ENCODE peak calls at places on chromosome 3, in ten cellular contexts. One of them, this sample, is unnamed.

GRCh38 chr3:184523825-184524615 is 37.6 kb upstream of the EPHB3 start:
- DNase-seq in glomerular endothelial cell: no peak
- DNase-seq in ELR: peak; percentile 74
- DNase-seq in fibroblast of pulmonary artery: peak; percentile 66
- DNase-seq in H4: peak; percentile 81
- DNase-seq in stimulated activated CD4-positive, alpha-beta T cell treated with anti-CD3 and anti-CD28 coated beads, Interleukin-12 subunit alpha, Interleukin-12 subunit beta, amount 100 ng/mL, for 4 hours: no peak
- DNase-seq in WTC11: no peak
- DNase-seq in lung microvascular endothelial cell: peak; percentile 82
- DNase-seq in MCF 10A: peak; percentile 69
- DNase-seq in T-helper 2 cell: no peak
- DNase-seq in this sample: peak; percentile 18

GRCh38 chr3:37145607-37146006 is 28.8 kb downstream of the LRRFIP2 start:
- DNase-seq in glomerular endothelial cell: no peak
- DNase-seq in ELR: no peak
- DNase-seq in fibroblast of pulmonary artery: peak; percentile 59
- DNase-seq in H4: no peak
- DNase-seq in stimulated activated CD4-positive, alpha-beta T cell treated with anti-CD3 and anti-CD28 coated beads, Interleukin-12 subunit alpha, Interleukin-12 subunit beta, amount 100 ng/mL, for 4 hours: no peak
- DNase-seq in WTC11: no peak
- DNase-seq in lung microvascular endothelial cell: peak; percentile 33
- DNase-seq in MCF 10A: no peak
- DNase-seq in T-helper 2 cell: no peak
- DNase-seq in this sample: no peak

GRCh38 chr3:117600666-117601065 is 891.1 kb downstream of the TUSC7 start:
- DNase-seq in glomerular endothelial cell: no peak
- DNase-seq in ELR: peak; percentile 25
- DNase-seq in fibroblast of pulmonary artery: no peak
- DNase-seq in H4: no peak
- DNase-seq in stimulated activated CD4-positive, alpha-beta T cell treated with anti-CD3 and anti-CD28 coated beads, Interleukin-12 subunit alpha, Interleukin-12 subunit beta, amount 100 ng/mL, for 4 hours: no peak
- DNase-seq in WTC11: no peak
- DNase-seq in lung microvascular endothelial cell: no peak
- DNase-seq in MCF 10A: no peak
- DNase-seq in T-helper 2 cell: no peak
- DNase-seq in this sample: no peak

GRCh38 chr3:41652506-41652905 is 309.4 kb downstream of the ULK4 start:
- DNase-seq in glomerular endothelial cell: no peak
- DNase-seq in ELR: no peak
- DNase-seq in fibroblast of pulmonary artery: no peak
- DNase-seq in H4: no peak
- DNase-seq in stimulated activated CD4-positive, alpha-beta T cell treated with anti-CD3 and anti-CD28 coated beads, Interleukin-12 subunit alpha, Interleukin-12 subunit beta, amount 100 ng/mL, for 4 hours: no peak
- DNase-seq in WTC11: no peak
- DNase-seq in lung microvascular endothelial cell: no peak
- DNase-seq in MCF 10A: no peak
- DNase-seq in T-helper 2 cell: no peak
- DNase-seq in this sample: no peak

GRCh38 chr3:100463002-100463401 is 29.4 kb upstream of the TMEM45A start:
- DNase-seq in glomerular endothelial cell: peak; percentile 20
- DNase-seq in ELR: peak; percentile 77
- DNase-seq in fibroblast of pulmonary artery: peak; percentile 82
- DNase-seq in H4: peak; percentile 65
- DNase-seq in stimulated activated CD4-positive, alpha-beta T cell treated with anti-CD3 and anti-CD28 coated beads, Interleukin-12 subunit alpha, Interleukin-12 subunit beta, amount 100 ng/mL, for 4 hours: no peak
- DNase-seq in WTC11: no peak
- DNase-seq in lung microvascular endothelial cell: peak; percentile 68
- DNase-seq in MCF 10A: peak; percentile 79
- DNase-seq in T-helper 2 cell: no peak
- DNase-seq in this sample: peak; percentile 51

GRCh38 chr3:172096881-172097420 is 57.6 kb downstream of the FNDC3B start:
- DNase-seq in glomerular endothelial cell: no peak
- DNase-seq in ELR: peak; percentile 82
- DNase-seq in fibroblast of pulmonary artery: peak; percentile 90
- DNase-seq in H4: peak; percentile 77
- DNase-seq in stimulated activated CD4-positive, alpha-beta T cell treated with anti-CD3 and anti-CD28 coated beads, Interleukin-12 subunit alpha, Interleukin-12 subunit beta, amount 100 ng/mL, for 4 hours: no peak
- DNase-seq in WTC11: no peak
- DNase-seq in lung microvascular endothelial cell: peak; percentile 53
- DNase-seq in MCF 10A: peak; percentile 90
- DNase-seq in T-helper 2 cell: no peak
- DNase-seq in this sample: no peak

GRCh38 chr3:126481808-126482502 is 6.3 kb upstream of the ZXDC start:
- DNase-seq in glomerular endothelial cell: no peak
- DNase-seq in ELR: peak; percentile 17
- DNase-seq in fibroblast of pulmonary artery: peak; percentile 19
- DNase-seq in H4: no peak
- DNase-seq in stimulated activated CD4-positive, alpha-beta T cell treated with anti-CD3 and anti-CD28 coated beads, Interleukin-12 subunit alpha, Interleukin-12 subunit beta, amount 100 ng/mL, for 4 hours: no peak
- DNase-seq in WTC11: no peak
- DNase-seq in lung microvascular endothelial cell: no peak
- DNase-seq in MCF 10A: peak; percentile 47
- DNase-seq in T-helper 2 cell: no peak
- DNase-seq in this sample: no peak

GRCh38 chr3:129121016-129121791 is 400 bp downstream of the RAB43 start:
- DNase-seq in glomerular endothelial cell: no peak
- DNase-seq in ELR: peak; percentile 57
- DNase-seq in fibroblast of pulmonary artery: peak; percentile 42
- DNase-seq in H4: no peak
- DNase-seq in stimulated activated CD4-positive, alpha-beta T cell treated with anti-CD3 and anti-CD28 coated beads, Interleukin-12 subunit alpha, Interleukin-12 subunit beta, amount 100 ng/mL, for 4 hours: no peak
- DNase-seq in WTC11: peak; percentile 25
- DNase-seq in lung microvascular endothelial cell: peak; percentile 47
- DNase-seq in MCF 10A: no peak
- DNase-seq in T-helper 2 cell: peak; percentile 13
- DNase-seq in this sample: no peak

GRCh38 chr3:155009217-155009616 is 70.9 kb upstream of the MME start:
- DNase-seq in glomerular endothelial cell: no peak
- DNase-seq in ELR: no peak
- DNase-seq in fibroblast of pulmonary artery: no peak
- DNase-seq in H4: no peak
- DNase-seq in stimulated activated CD4-positive, alpha-beta T cell treated with anti-CD3 and anti-CD28 coated beads, Interleukin-12 subunit alpha, Interleukin-12 subunit beta, amount 100 ng/mL, for 4 hours: no peak
- DNase-seq in WTC11: no peak
- DNase-seq in lung microvascular endothelial cell: no peak
- DNase-seq in MCF 10A: no peak
- DNase-seq in T-helper 2 cell: no peak
- DNase-seq in this sample: no peak

GRCh38 chr3:9800529-9800928 is 7.6 kb downstream of the ARPC4 start:
- DNase-seq in glomerular endothelial cell: no peak
- DNase-seq in ELR: no peak
- DNase-seq in fibroblast of pulmonary artery: no peak
- DNase-seq in H4: no peak
- DNase-seq in stimulated activated CD4-positive, alpha-beta T cell treated with anti-CD3 and anti-CD28 coated beads, Interleukin-12 subunit alpha, Interleukin-12 subunit beta, amount 100 ng/mL, for 4 hours: no peak
- DNase-seq in WTC11: no peak
- DNase-seq in lung microvascular endothelial cell: no peak
- DNase-seq in MCF 10A: no peak
- DNase-seq in T-helper 2 cell: no peak
- DNase-seq in this sample: no peak

GRCh38 chr3:72820405-72820804 is 27.8 kb downstream of the SHQ1 start:
- DNase-seq in glomerular endothelial cell: peak; percentile 68
- DNase-seq in ELR: no peak
- DNase-seq in fibroblast of pulmonary artery: peak; percentile 89
- DNase-seq in H4: no peak
- DNase-seq in stimulated activated CD4-positive, alpha-beta T cell treated with anti-CD3 and anti-CD28 coated beads, Interleukin-12 subunit alpha, Interleukin-12 subunit beta, amount 100 ng/mL, for 4 hours: no peak
- DNase-seq in WTC11: no peak
- DNase-seq in lung microvascular endothelial cell: peak; percentile 94
- DNase-seq in MCF 10A: peak; percentile 70
- DNase-seq in T-helper 2 cell: no peak
- DNase-seq in this sample: peak; percentile 15

GRCh38 chr3:55742027-55742710 is 255.1 kb upstream of the WNT5A start:
- DNase-seq in glomerular endothelial cell: no peak
- DNase-seq in ELR: no peak
- DNase-seq in fibroblast of pulmonary artery: no peak
- DNase-seq in H4: no peak
- DNase-seq in stimulated activated CD4-positive, alpha-beta T cell treated with anti-CD3 and anti-CD28 coated beads, Interleukin-12 subunit alpha, Interleukin-12 subunit beta, amount 100 ng/mL, for 4 hours: no peak
- DNase-seq in WTC11: no peak
- DNase-seq in lung microvascular endothelial cell: no peak
- DNase-seq in MCF 10A: no peak
- DNase-seq in T-helper 2 cell: no peak
- DNase-seq in this sample: peak; percentile 40

GRCh38 chr3:195042741-195043611 is 228.0 kb downstream of the XXYLT1 start:
- DNase-seq in glomerular endothelial cell: no peak
- DNase-seq in ELR: peak; percentile 27
- DNase-seq in fibroblast of pulmonary artery: no peak
- DNase-seq in H4: no peak
- DNase-seq in stimulated activated CD4-positive, alpha-beta T cell treated with anti-CD3 and anti-CD28 coated beads, Interleukin-12 subunit alpha, Interleukin-12 subunit beta, amount 100 ng/mL, for 4 hours: no peak
- DNase-seq in WTC11: no peak
- DNase-seq in lung microvascular endothelial cell: no peak
- DNase-seq in MCF 10A: no peak
- DNase-seq in T-helper 2 cell: no peak
- DNase-seq in this sample: no peak

GRCh38 chr3:121895121-121895520 is 920 bp downstream of the SLC15A2 start:
- DNase-seq in glomerular endothelial cell: no peak
- DNase-seq in ELR: no peak
- DNase-seq in fibroblast of pulmonary artery: no peak
- DNase-seq in H4: no peak
- DNase-seq in stimulated activated CD4-positive, alpha-beta T cell treated with anti-CD3 and anti-CD28 coated beads, Interleukin-12 subunit alpha, Interleukin-12 subunit beta, amount 100 ng/mL, for 4 hours: no peak
- DNase-seq in WTC11: no peak
- DNase-seq in lung microvascular endothelial cell: no peak
- DNase-seq in MCF 10A: peak; percentile 44
- DNase-seq in T-helper 2 cell: no peak
- DNase-seq in this sample: no peak

GRCh38 chr3:10912784-10913183 is 79.8 kb upstream of the SLC6A1 start:
- DNase-seq in glomerular endothelial cell: no peak
- DNase-seq in ELR: no peak
- DNase-seq in fibroblast of pulmonary artery: no peak
- DNase-seq in H4: no peak
- DNase-seq in stimulated activated CD4-positive, alpha-beta T cell treated with anti-CD3 and anti-CD28 coated beads, Interleukin-12 subunit alpha, Interleukin-12 subunit beta, amount 100 ng/mL, for 4 hours: no peak
- DNase-seq in WTC11: no peak
- DNase-seq in lung microvascular endothelial cell: no peak
- DNase-seq in MCF 10A: no peak
- DNase-seq in T-helper 2 cell: no peak
- DNase-seq in this sample: no peak

GRCh38 chr3:11379238-11379823 is 107.1 kb downstream of the ATG7 start:
- DNase-seq in glomerular endothelial cell: peak; percentile 72
- DNase-seq in ELR: peak; percentile 57
- DNase-seq in fibroblast of pulmonary artery: peak; percentile 81
- DNase-seq in H4: peak; percentile 27
- DNase-seq in stimulated activated CD4-positive, alpha-beta T cell treated with anti-CD3 and anti-CD28 coated beads, Interleukin-12 subunit alpha, Interleukin-12 subunit beta, amount 100 ng/mL, for 4 hours: no peak
- DNase-seq in WTC11: no peak
- DNase-seq in lung microvascular endothelial cell: peak; percentile 80
- DNase-seq in MCF 10A: peak; percentile 59
- DNase-seq in T-helper 2 cell: no peak
- DNase-seq in this sample: peak; percentile 26

GRCh38 chr3:45571969-45572368 is 22.6 kb upstream of the LIMD1 start:
- DNase-seq in glomerular endothelial cell: no peak
- DNase-seq in ELR: no peak
- DNase-seq in fibroblast of pulmonary artery: no peak
- DNase-seq in H4: no peak
- DNase-seq in stimulated activated CD4-positive, alpha-beta T cell treated with anti-CD3 and anti-CD28 coated beads, Interleukin-12 subunit alpha, Interleukin-12 subunit beta, amount 100 ng/mL, for 4 hours: no peak
- DNase-seq in WTC11: no peak
- DNase-seq in lung microvascular endothelial cell: no peak
- DNase-seq in MCF 10A: no peak
- DNase-seq in T-helper 2 cell: no peak
- DNase-seq in this sample: no peak

GRCh38 chr3:190076138-190076537 is 44.6 kb downstream of the P3H2 start:
- DNase-seq in glomerular endothelial cell: no peak
- DNase-seq in ELR: no peak
- DNase-seq in fibroblast of pulmonary artery: peak; percentile 20
- DNase-seq in H4: no peak
- DNase-seq in stimulated activated CD4-positive, alpha-beta T cell treated with anti-CD3 and anti-CD28 coated beads, Interleukin-12 subunit alpha, Interleukin-12 subunit beta, amount 100 ng/mL, for 4 hours: no peak
- DNase-seq in WTC11: no peak
- DNase-seq in lung microvascular endothelial cell: peak; percentile 5
- DNase-seq in MCF 10A: no peak
- DNase-seq in T-helper 2 cell: no peak
- DNase-seq in this sample: no peak

GRCh38 chr3:11498646-11499045 is 145.1 kb downstream of the VGLL4 start:
- DNase-seq in glomerular endothelial cell: no peak
- DNase-seq in ELR: peak; percentile 66
- DNase-seq in fibroblast of pulmonary artery: peak; percentile 87
- DNase-seq in H4: peak; percentile 67
- DNase-seq in stimulated activated CD4-positive, alpha-beta T cell treated with anti-CD3 and anti-CD28 coated beads, Interleukin-12 subunit alpha, Interleukin-12 subunit beta, amount 100 ng/mL, for 4 hours: no peak
- DNase-seq in WTC11: no peak
- DNase-seq in lung microvascular endothelial cell: peak; percentile 73
- DNase-seq in MCF 10A: peak; percentile 86
- DNase-seq in T-helper 2 cell: no peak
- DNase-seq in this sample: no peak

GRCh38 chr3:120726784-120727183 is 15.5 kb downstream of the RABL3 start:
- DNase-seq in glomerular endothelial cell: no peak
- DNase-seq in ELR: peak; percentile 6
- DNase-seq in fibroblast of pulmonary artery: peak; percentile 23
- DNase-seq in H4: no peak
- DNase-seq in stimulated activated CD4-positive, alpha-beta T cell treated with anti-CD3 and anti-CD28 coated beads, Interleukin-12 subunit alpha, Interleukin-12 subunit beta, amount 100 ng/mL, for 4 hours: no peak
- DNase-seq in WTC11: no peak
- DNase-seq in lung microvascular endothelial cell: no peak
- DNase-seq in MCF 10A: no peak
- DNase-seq in T-helper 2 cell: no peak
- DNase-seq in this sample: no peak

GRCh38 chr3:124126446-124127017 is 134.6 kb upstream of the ROPN1 start:
- DNase-seq in glomerular endothelial cell: no peak
- DNase-seq in ELR: no peak
- DNase-seq in fibroblast of pulmonary artery: no peak
- DNase-seq in H4: no peak
- DNase-seq in stimulated activated CD4-positive, alpha-beta T cell treated with anti-CD3 and anti-CD28 coated beads, Interleukin-12 subunit alpha, Interleukin-12 subunit beta, amount 100 ng/mL, for 4 hours: no peak
- DNase-seq in WTC11: no peak
- DNase-seq in lung microvascular endothelial cell: no peak
- DNase-seq in MCF 10A: no peak
- DNase-seq in T-helper 2 cell: no peak
- DNase-seq in this sample: peak; percentile 32

GRCh38 chr3:142888484-142889262 is at the start of gene PCOLCE2:
- DNase-seq in glomerular endothelial cell: no peak
- DNase-seq in ELR: peak; percentile 69
- DNase-seq in fibroblast of pulmonary artery: no peak
- DNase-seq in H4: peak; percentile 20
- DNase-seq in stimulated activated CD4-positive, alpha-beta T cell treated with anti-CD3 and anti-CD28 coated beads, Interleukin-12 subunit alpha, Interleukin-12 subunit beta, amount 100 ng/mL, for 4 hours: peak; percentile 10
- DNase-seq in WTC11: peak; percentile 69
- DNase-seq in lung microvascular endothelial cell: no peak
- DNase-seq in MCF 10A: peak; percentile 16
- DNase-seq in T-helper 2 cell: no peak
- DNase-seq in this sample: peak; percentile 45

GRCh38 chr3:190000187-190000860 is 120.4 kb downstream of the P3H2 start:
- DNase-seq in glomerular endothelial cell: no peak
- DNase-seq in ELR: no peak
- DNase-seq in fibroblast of pulmonary artery: no peak
- DNase-seq in H4: no peak
- DNase-seq in stimulated activated CD4-positive, alpha-beta T cell treated with anti-CD3 and anti-CD28 coated beads, Interleukin-12 subunit alpha, Interleukin-12 subunit beta, amount 100 ng/mL, for 4 hours: no peak
- DNase-seq in WTC11: no peak
- DNase-seq in lung microvascular endothelial cell: no peak
- DNase-seq in MCF 10A: no peak
- DNase-seq in T-helper 2 cell: no peak
- DNase-seq in this sample: no peak

GRCh38 chr3:89522168-89522567 is 414.7 kb downstream of the EPHA3 start:
- DNase-seq in glomerular endothelial cell: no peak
- DNase-seq in ELR: no peak
- DNase-seq in fibroblast of pulmonary artery: peak; percentile 16
- DNase-seq in H4: no peak
- DNase-seq in stimulated activated CD4-positive, alpha-beta T cell treated with anti-CD3 and anti-CD28 coated beads, Interleukin-12 subunit alpha, Interleukin-12 subunit beta, amount 100 ng/mL, for 4 hours: no peak
- DNase-seq in WTC11: no peak
- DNase-seq in lung microvascular endothelial cell: no peak
- DNase-seq in MCF 10A: no peak
- DNase-seq in T-helper 2 cell: no peak
- DNase-seq in this sample: no peak

GRCh38 chr3:47409688-47410416 is 29.0 kb downstream of the PTPN23 start:
- DNase-seq in glomerular endothelial cell: no peak
- DNase-seq in ELR: no peak
- DNase-seq in fibroblast of pulmonary artery: no peak
- DNase-seq in H4: no peak
- DNase-seq in stimulated activated CD4-positive, alpha-beta T cell treated with anti-CD3 and anti-CD28 coated beads, Interleukin-12 subunit alpha, Interleukin-12 subunit beta, amount 100 ng/mL, for 4 hours: no peak
- DNase-seq in WTC11: no peak
- DNase-seq in lung microvascular endothelial cell: no peak
- DNase-seq in MCF 10A: no peak
- DNase-seq in T-helper 2 cell: no peak
- DNase-seq in this sample: no peak

GRCh38 chr3:62379206-62379834 is 6.0 kb upstream of the FEZF2 start:
- DNase-seq in glomerular endothelial cell: no peak
- DNase-seq in ELR: no peak
- DNase-seq in fibroblast of pulmonary artery: no peak
- DNase-seq in H4: no peak
- DNase-seq in stimulated activated CD4-positive, alpha-beta T cell treated with anti-CD3 and anti-CD28 coated beads, Interleukin-12 subunit alpha, Interleukin-12 subunit beta, amount 100 ng/mL, for 4 hours: no peak
- DNase-seq in WTC11: peak; percentile 58
- DNase-seq in lung microvascular endothelial cell: no peak
- DNase-seq in MCF 10A: no peak
- DNase-seq in T-helper 2 cell: no peak
- DNase-seq in this sample: no peak

GRCh38 chr3:123733805-123734526 is 149.1 kb upstream of the HACD2 start:
- DNase-seq in glomerular endothelial cell: no peak
- DNase-seq in ELR: peak; percentile 97
- DNase-seq in fibroblast of pulmonary artery: peak; percentile 48
- DNase-seq in H4: peak; percentile 64
- DNase-seq in stimulated activated CD4-positive, alpha-beta T cell treated with anti-CD3 and anti-CD28 coated beads, Interleukin-12 subunit alpha, Interleukin-12 subunit beta, amount 100 ng/mL, for 4 hours: no peak
- DNase-seq in WTC11: no peak
- DNase-seq in lung microvascular endothelial cell: peak; percentile 20
- DNase-seq in MCF 10A: peak; percentile 69
- DNase-seq in T-helper 2 cell: no peak
- DNase-seq in this sample: no peak

GRCh38 chr3:66406841-66407240 is 94.0 kb downstream of the LRIG1 start:
- DNase-seq in glomerular endothelial cell: no peak
- DNase-seq in ELR: no peak
- DNase-seq in fibroblast of pulmonary artery: no peak
- DNase-seq in H4: no peak
- DNase-seq in stimulated activated CD4-positive, alpha-beta T cell treated with anti-CD3 and anti-CD28 coated beads, Interleukin-12 subunit alpha, Interleukin-12 subunit beta, amount 100 ng/mL, for 4 hours: no peak
- DNase-seq in WTC11: no peak
- DNase-seq in lung microvascular endothelial cell: no peak
- DNase-seq in MCF 10A: no peak
- DNase-seq in T-helper 2 cell: no peak
- DNase-seq in this sample: no peak